ENCODE peak calls at places on chromosomes 1 and 21, in six cellular contexts. One of them, this sample, is unnamed.
A peak's percentile ranks its signal among the peaks of the same experiment; 100 is the strongest.

GRCh38 chr1:78231894-78232293 is 186.1 kb downstream of the GIPC2 start:
- DNase-seq in left ventricle myocardium superior: no peak
- DNase-seq in germinal center: no peak
- DNase-seq in cardiac muscle cell: no peak
- DNase-seq in iris pigment epithelial cell: no peak
- DNase-seq in midbrain: no peak
- DNase-seq in this sample: no peak

GRCh38 chr21:34197561-34197960 is 124.2 kb downstream of the MRPS6 start:
- DNase-seq in left ventricle myocardium superior: no peak
- DNase-seq in germinal center: no peak
- DNase-seq in cardiac muscle cell: no peak
- DNase-seq in iris pigment epithelial cell: no peak
- DNase-seq in midbrain: no peak
- DNase-seq in this sample: no peak

GRCh38 chr1:208149776-208150514 is 94.2 kb downstream of the PLXNA2 start:
- DNase-seq in left ventricle myocardium superior: peak; percentile 65
- DNase-seq in germinal center: no peak
- DNase-seq in cardiac muscle cell: no peak
- DNase-seq in iris pigment epithelial cell: no peak
- DNase-seq in midbrain: no peak
- DNase-seq in this sample: no peak

GRCh38 chr1:164774819-164775654 is 216.1 kb downstream of the PBX1 start:
- DNase-seq in left ventricle myocardium superior: no peak
- DNase-seq in germinal center: no peak
- DNase-seq in cardiac muscle cell: no peak
- DNase-seq in iris pigment epithelial cell: peak; percentile 65
- DNase-seq in midbrain: no peak
- DNase-seq in this sample: no peak

GRCh38 chr1:56527548-56528302 is 51.6 kb downstream of the PLPP3 start:
- DNase-seq in left ventricle myocardium superior: no peak
- DNase-seq in germinal center: no peak
- DNase-seq in cardiac muscle cell: no peak
- DNase-seq in iris pigment epithelial cell: no peak
- DNase-seq in midbrain: no peak
- DNase-seq in this sample: no peak

GRCh38 chr1:166167395-166167922 is 658 bp upstream of the FAM78B start:
- DNase-seq in left ventricle myocardium superior: no peak
- DNase-seq in germinal center: peak; percentile 3
- DNase-seq in cardiac muscle cell: peak; percentile 9
- DNase-seq in iris pigment epithelial cell: no peak
- DNase-seq in midbrain: no peak
- DNase-seq in this sample: no peak

GRCh38 chr1:58818075-58818474 is 34.2 kb upstream of the JUN start:
- DNase-seq in left ventricle myocardium superior: no peak
- DNase-seq in germinal center: no peak
- DNase-seq in cardiac muscle cell: peak; percentile 81
- DNase-seq in iris pigment epithelial cell: peak; percentile 89
- DNase-seq in midbrain: no peak
- DNase-seq in this sample: no peak

GRCh38 chr1:183872406-183872805 is 67.5 kb downstream of the RGL1 start:
- DNase-seq in left ventricle myocardium superior: no peak
- DNase-seq in germinal center: no peak
- DNase-seq in cardiac muscle cell: peak; percentile 51
- DNase-seq in iris pigment epithelial cell: peak; percentile 70
- DNase-seq in midbrain: no peak
- DNase-seq in this sample: no peak

GRCh38 chr1:233905416-233906051 is 1.1 kb downstream of the SLC35F3 start:
- DNase-seq in left ventricle myocardium superior: no peak
- DNase-seq in germinal center: no peak
- DNase-seq in cardiac muscle cell: no peak
- DNase-seq in iris pigment epithelial cell: no peak
- DNase-seq in midbrain: no peak
- DNase-seq in this sample: no peak

GRCh38 chr1:23341829-23342697 is 2.0 kb downstream of the HNRNPR start:
- DNase-seq in left ventricle myocardium superior: no peak
- DNase-seq in germinal center: no peak
- DNase-seq in cardiac muscle cell: peak; percentile 46
- DNase-seq in iris pigment epithelial cell: peak; percentile 54
- DNase-seq in midbrain: no peak
- DNase-seq in this sample: peak; percentile 17

GRCh38 chr1:201495447-201496295 is 11.3 kb downstream of the CSRP1 start:
- DNase-seq in left ventricle myocardium superior: peak; percentile 85
- DNase-seq in germinal center: no peak
- DNase-seq in cardiac muscle cell: peak; percentile 97
- DNase-seq in iris pigment epithelial cell: peak; percentile 53
- DNase-seq in midbrain: peak; percentile 89
- DNase-seq in this sample: no peak

GRCh38 chr1:111139234-111139955 is 498 bp downstream of the DRAM2 start:
- DNase-seq in left ventricle myocardium superior: peak; percentile 59
- DNase-seq in germinal center: peak; percentile 75
- DNase-seq in cardiac muscle cell: peak; percentile 69
- DNase-seq in iris pigment epithelial cell: peak; percentile 65
- DNase-seq in midbrain: peak; percentile 31
- DNase-seq in this sample: peak; percentile 65

GRCh38 chr1:221913351-221913750 is 171.5 kb upstream of the DUSP10 start:
- DNase-seq in left ventricle myocardium superior: no peak
- DNase-seq in germinal center: no peak
- DNase-seq in cardiac muscle cell: no peak
- DNase-seq in iris pigment epithelial cell: no peak
- DNase-seq in midbrain: no peak
- DNase-seq in this sample: no peak

GRCh38 chr1:207497951-207498350 is 2.0 kb downstream of the CR1 start:
- DNase-seq in left ventricle myocardium superior: no peak
- DNase-seq in germinal center: no peak
- DNase-seq in cardiac muscle cell: no peak
- DNase-seq in iris pigment epithelial cell: no peak
- DNase-seq in midbrain: no peak
- DNase-seq in this sample: no peak

GRCh38 chr1:53172751-53173498 is 23.7 kb upstream of the CPT2 start:
- DNase-seq in left ventricle myocardium superior: no peak
- DNase-seq in germinal center: peak; percentile 81
- DNase-seq in cardiac muscle cell: peak; percentile 69
- DNase-seq in iris pigment epithelial cell: no peak
- DNase-seq in midbrain: no peak
- DNase-seq in this sample: peak; percentile 87

GRCh38 chr1:59128239-59128736 is 168.6 kb upstream of the FGGY start:
- DNase-seq in left ventricle myocardium superior: no peak
- DNase-seq in germinal center: no peak
- DNase-seq in cardiac muscle cell: peak; percentile 48
- DNase-seq in iris pigment epithelial cell: peak; percentile 60
- DNase-seq in midbrain: no peak
- DNase-seq in this sample: no peak

GRCh38 chr1:156704930-156705320 is 458 bp downstream of the CRABP2 start:
- DNase-seq in left ventricle myocardium superior: peak; percentile 49
- DNase-seq in germinal center: no peak
- DNase-seq in cardiac muscle cell: peak; percentile 67
- DNase-seq in iris pigment epithelial cell: peak; percentile 62
- DNase-seq in midbrain: no peak
- DNase-seq in this sample: no peak

GRCh38 chr1:173424137-173424536 is 53.0 kb upstream of the PRDX6 start:
- DNase-seq in left ventricle myocardium superior: no peak
- DNase-seq in germinal center: no peak
- DNase-seq in cardiac muscle cell: no peak
- DNase-seq in iris pigment epithelial cell: no peak
- DNase-seq in midbrain: no peak
- DNase-seq in this sample: no peak

GRCh38 chr1:25194576-25195020 is 37.7 kb downstream of the SYF2 start:
- DNase-seq in left ventricle myocardium superior: no peak
- DNase-seq in germinal center: no peak
- DNase-seq in cardiac muscle cell: no peak
- DNase-seq in iris pigment epithelial cell: no peak
- DNase-seq in midbrain: no peak
- DNase-seq in this sample: no peak

GRCh38 chr1:153534226-153534932 is 1.4 kb downstream of the S100A6 start:
- DNase-seq in left ventricle myocardium superior: no peak
- DNase-seq in germinal center: no peak
- DNase-seq in cardiac muscle cell: no peak
- DNase-seq in iris pigment epithelial cell: peak; percentile 43
- DNase-seq in midbrain: no peak
- DNase-seq in this sample: no peak

GRCh38 chr1:183548136-183548535 is 42.1 kb downstream of the NCF2 start:
- DNase-seq in left ventricle myocardium superior: no peak
- DNase-seq in germinal center: peak; percentile 25
- DNase-seq in cardiac muscle cell: no peak
- DNase-seq in iris pigment epithelial cell: no peak
- DNase-seq in midbrain: no peak
- DNase-seq in this sample: peak; percentile 79

GRCh38 chr1:33008051-33008914 is 28.4 kb downstream of the AK2 start:
- DNase-seq in left ventricle myocardium superior: no peak
- DNase-seq in germinal center: no peak
- DNase-seq in cardiac muscle cell: peak; percentile 70
- DNase-seq in iris pigment epithelial cell: peak; percentile 79
- DNase-seq in midbrain: no peak
- DNase-seq in this sample: no peak

GRCh38 chr1:155069551-155070391 is 6.2 kb downstream of the EFNA4 start:
- DNase-seq in left ventricle myocardium superior: no peak
- DNase-seq in germinal center: no peak
- DNase-seq in cardiac muscle cell: no peak
- DNase-seq in iris pigment epithelial cell: no peak
- DNase-seq in midbrain: no peak
- DNase-seq in this sample: no peak

This sample was measured in OCI-LY7.